ENCODE peak calls at places on chromosome 21, in eight cellular contexts. S, Y, W, G, E, H, V and F are unnamed samples.
A peak's percentile ranks its signal among the peaks of the same experiment; 100 is the strongest.

GRCh38 chr21:17859661-17860060 is 40.5 kb upstream of the C21orf91 start:
- DNase-seq in S (no peak), Y (no peak), W (no peak), G (no peak), E (no peak), H (no peak), V (no peak), F (no peak)

GRCh38 chr21:16837319-16837718 is 675.5 kb upstream of the CXADR start:
- DNase-seq in S (no peak), Y (no peak), W (no peak), G (no peak), E (no peak), H (no peak), V (no peak), F (no peak)

GRCh38 chr21:31750843-31751242 is 18.9 kb upstream of the SCAF4 start:
- DNase-seq in S (no peak), Y (no peak), W (no peak), G (no peak), E (no peak), H (no peak), V (no peak), F (no peak)

GRCh38 chr21:43209575-43210453 is 41.0 kb downstream of the CRYAA start:
- DNase-seq in S (no peak), Y (no peak), W (peak; percentile 11), G (no peak), E (no peak), H (peak; percentile 15), V (no peak), F (peak; percentile 50)

GRCh38 chr21:42373908-42374455 is 7.6 kb upstream of the TFF1 start:
- DNase-seq in S (no peak), Y (no peak), W (no peak), G (no peak), E (no peak), H (no peak), V (no peak), F (no peak)

GRCh38 chr21:35257413-35257812 is 208.3 kb upstream of the RUNX1 start:
- DNase-seq in S (peak; percentile 19), Y (no peak), W (no peak), G (no peak), E (peak; percentile 51), H (peak; percentile 44), V (no peak), F (peak; percentile 79)

GRCh38 chr21:42624936-42625335 is 28.5 kb upstream of the PDE9A start:
- DNase-seq in S (no peak), Y (no peak), W (no peak), G (no peak), E (no peak), H (no peak), V (no peak), F (no peak)

GRCh38 chr21:16117331-16117730 is 387.5 kb downstream of the USP25 start:
- DNase-seq in S (no peak), Y (no peak), W (no peak), G (no peak), E (no peak), H (no peak), V (no peak), F (no peak)

GRCh38 chr21:36419996-36420395 is 34.8 kb downstream of the CHAF1B start:
- DNase-seq in S (peak; percentile 74), Y (peak; percentile 13), W (peak; percentile 38), G (peak; percentile 63), E (peak; percentile 78), H (peak; percentile 81), V (peak; percentile 65), F (peak; percentile 91)

GRCh38 chr21:29487154-29487553 is 188.4 kb downstream of the BACH1 start:
- DNase-seq in S (no peak), Y (no peak), W (no peak), G (no peak), E (no peak), H (no peak), V (no peak), F (no peak)

GRCh38 chr21:35202431-35202830 is 153.3 kb upstream of the RUNX1 start:
- DNase-seq in S (no peak), Y (no peak), W (no peak), G (no peak), E (no peak), H (no peak), V (no peak), F (no peak)

GRCh38 chr21:36883532-36884486 is 82.7 kb downstream of the HLCS start:
- DNase-seq in S (no peak), Y (no peak), W (no peak), G (no peak), E (no peak), H (no peak), V (no peak), F (no peak)

GRCh38 chr21:34148826-34149558 is 75.6 kb downstream of the MRPS6 start:
- DNase-seq in S (no peak), Y (no peak), W (no peak), G (no peak), E (no peak), H (no peak), V (no peak), F (no peak)

GRCh38 chr21:29538115-29538514 is 239.4 kb downstream of the BACH1 start:
- DNase-seq in S (no peak), Y (no peak), W (no peak), G (no peak), E (no peak), H (no peak), V (no peak), F (no peak)

DNA sequence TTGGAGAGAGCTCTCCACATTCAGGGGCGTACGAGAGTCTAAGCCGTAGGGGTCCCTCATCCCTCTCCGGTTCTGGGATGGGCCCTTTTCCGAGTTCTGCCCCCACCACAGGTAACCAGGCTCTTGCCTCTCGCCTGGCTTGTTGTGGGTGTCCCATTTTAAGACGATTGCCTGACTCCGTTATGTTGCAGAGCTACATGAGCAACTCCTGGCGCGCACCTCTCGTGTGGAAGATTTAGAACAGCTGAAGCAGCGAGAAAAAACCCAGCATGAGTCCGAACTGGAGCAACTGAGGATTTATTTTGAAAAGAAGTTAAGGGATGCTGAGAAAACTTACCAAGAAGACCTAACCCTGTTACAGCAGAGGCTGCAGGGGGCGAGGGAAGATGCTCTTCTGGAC is 29.0 kb downstream of the PCNT start:
- DNase-seq in S (no peak), Y (no peak), W (no peak), G (no peak), E (no peak), H (no peak), V (no peak), F (no peak)
- H3K27ac ChIP-seq in S (no peak overlapping the region), Y (no peak overlapping the region), W (no peak overlapping the region), G (no peak overlapping the region), E (no peak overlapping the region), H (no peak overlapping the region), V (no peak overlapping the region), F (no peak overlapping the region)

DNA sequence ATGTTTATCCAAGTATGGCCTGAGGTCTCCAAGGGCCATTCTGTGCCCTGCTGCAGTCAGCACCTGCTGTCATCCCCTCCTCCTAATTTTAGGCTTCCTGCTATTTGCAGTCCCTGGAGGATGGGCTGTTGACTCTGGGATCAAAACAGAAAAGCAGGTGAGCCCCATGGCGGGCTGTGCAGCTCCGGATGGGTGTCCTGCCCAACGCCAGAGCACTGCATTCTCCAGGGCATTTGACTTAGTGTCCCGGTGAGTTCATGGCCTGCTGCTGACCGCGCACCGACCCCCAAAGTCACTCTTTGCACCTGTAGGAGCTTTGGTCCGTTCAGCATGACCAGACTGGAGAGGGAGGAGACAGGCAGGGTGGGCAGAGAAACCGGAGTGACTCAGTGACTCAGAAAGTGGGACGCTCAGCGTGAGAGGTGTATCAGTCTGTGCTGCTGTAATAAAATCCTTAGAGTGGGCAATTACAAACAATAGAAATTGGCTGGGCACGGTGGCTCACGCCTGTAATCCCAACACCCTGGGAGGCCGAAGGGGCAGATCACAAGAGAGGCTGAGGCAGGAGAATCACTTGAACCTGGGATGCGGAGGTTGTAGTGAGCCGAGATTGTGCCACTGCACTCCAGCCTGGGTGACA is 5.9 kb upstream of the AIRE start:
- DNase-seq in S (no peak), Y (no peak), W (no peak), G (no peak), E (no peak), H (no peak), V (no peak), F (peak; percentile 27)
- H3K4me1 ChIP-seq in S (no peaks in the 10 kb centered on the region), Y (no peaks in the 10 kb centered on the region), W (no peaks in the 10 kb centered on the region), G (no peaks in the 10 kb centered on the region), E (no peaks in the 10 kb centered on the region), H (no peaks in the 10 kb centered on the region), V (peaks cover 5% of the 10 kb centered on the region), F (no peaks in the 10 kb centered on the region)

GRCh38 chr21:44917446-44918106 is 3.1 kb downstream of the ITGB2 start:
- DNase-seq in S (no peak), Y (no peak), W (no peak), G (no peak), E (no peak), H (no peak), V (no peak), F (no peak)

GRCh38 chr21:44916965-44917364 is 3.7 kb downstream of the ITGB2 start:
- DNase-seq in S (no peak), Y (no peak), W (no peak), G (no peak), E (no peak), H (no peak), V (no peak), F (no peak)

GRCh38 chr21:44918581-44919033 is 2.1 kb downstream of the ITGB2 start:
- DNase-seq in S (no peak), Y (no peak), W (no peak), G (no peak), E (no peak), H (no peak), V (no peak), F (peak; percentile 28)

GRCh38 chr21:44919111-44919912 is 1.4 kb downstream of the ITGB2 start:
- DNase-seq in S (no peak), Y (no peak), W (no peak), G (no peak), E (no peak), H (no peak), V (no peak), F (no peak)

GRCh38 chr21:44918107-44918470 is 2.6 kb downstream of the ITGB2 start:
- DNase-seq in S (no peak), Y (no peak), W (no peak), G (no peak), E (no peak), H (no peak), V (no peak), F (no peak)
- H3K4me3 ChIP-seq in S (no peak overlapping the region), Y (peak overlapping the region; percentile 99), W (no peak overlapping the region), G (no peak overlapping the region), E (no peak overlapping the region), H (no peak overlapping the region), V (no peak overlapping the region), F (no peak overlapping the region)

DNA sequence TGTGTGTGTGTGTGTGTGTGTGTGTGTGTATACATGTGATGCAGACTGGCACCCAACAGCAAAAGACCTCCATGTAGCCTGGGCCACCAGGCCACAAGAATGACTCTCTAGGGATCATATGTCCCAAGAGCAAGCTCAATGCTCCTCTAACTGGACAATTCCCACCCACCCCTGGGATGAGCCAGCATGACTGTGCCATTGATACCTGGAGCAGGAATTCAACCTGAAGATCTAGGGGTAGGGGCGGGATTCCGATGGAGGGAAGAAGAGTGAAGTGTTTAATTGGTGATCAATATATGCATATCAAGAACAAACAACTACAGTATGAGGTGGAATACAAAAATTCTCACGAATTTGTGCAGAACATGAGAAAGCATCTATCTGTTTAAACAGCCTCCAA is 136.2 kb downstream of the PSMG1 start:
- DNase-seq in S (no peak), Y (no peak), W (no peak), G (no peak), E (no peak), H (no peak), V (no peak), F (no peak)
- H3K27ac ChIP-seq in S (peak overlapping the region; percentile 65), Y (no peak overlapping the region), W (no peak overlapping the region), G (no peak overlapping the region), E (no peak overlapping the region), H (no peak overlapping the region), V (no peak overlapping the region), F (no peak overlapping the region)

GRCh38 chr21:25561668-25562641 is 45.3 kb downstream of the MRPL39 start:
- DNase-seq in S (peak; percentile 44), Y (peak; percentile 45), W (no peak), G (peak; percentile 54), E (peak; percentile 68), H (peak; percentile 43), V (peak; percentile 31), F (peak; percentile 79)
- H3K4me1 ChIP-seq in S (no peaks in the 10 kb centered on the region), Y (peaks cover 22% of the 10 kb centered on the region), W (peaks cover 5% of the 10 kb centered on the region), G (peaks cover 27% of the 10 kb centered on the region), E (peaks cover 5% of the 10 kb centered on the region), H (peaks cover 9% of the 10 kb centered on the region), V (no peaks in the 10 kb centered on the region), F (no peaks in the 10 kb centered on the region)